ENCODE peak calls at places on chromosome 12, in eight cellular contexts. J, Z, G, K, N, R, P and B are unnamed samples.

GRCh38 chr12:7927470-7927869 is 8.5 kb downstream of the SLC2A3 start:
- DNase-seq in P (no peak), R (no peak), J (no peak), G (peak; percentile 13), N (no peak), Z (no peak), K (no peak), B (no peak)

GRCh38 chr12:26833692-26834168 is 736 bp upstream of the ITPR2 start:
- DNase-seq in R (no peak), G (peak; percentile 64), K (no peak), N (no peak), J (no peak), P (peak; percentile 81), Z (peak; percentile 75), B (peak; percentile 40)

GRCh38 chr12:2537868-2538541 is 256.8 kb upstream of the FKBP4 start:
- DNase-seq in N (no peak), K (no peak), G (no peak), P (no peak), Z (no peak), J (no peak), R (no peak), B (no peak)

GRCh38 chr12:44500423-44500822 is 375.7 kb downstream of the NELL2 start:
- DNase-seq in J (no peak), N (no peak), R (no peak), G (no peak), K (no peak), P (no peak), Z (no peak), B (no peak)

GRCh38 chr12:108839890-108840230 is 17.5 kb downstream of the SSH1 start:
- DNase-seq in J (peak; percentile 30), G (no peak), R (no peak), K (no peak), P (no peak), Z (peak; percentile 58), N (no peak), B (no peak)

GRCh38 chr12:32502693-32503510 is 103.5 kb downstream of the FGD4 start:
- DNase-seq in R (no peak), N (no peak), G (no peak), J (no peak), K (no peak), Z (no peak), P (no peak), B (no peak)

GRCh38 chr12:130132831-130133635 is 29.2 kb upstream of the FZD10 start:
- DNase-seq in G (no peak), Z (no peak), K (no peak), J (no peak), R (no peak), N (no peak), P (no peak), B (no peak)

GRCh38 chr12:131375261-131375971 is 335.5 kb upstream of the SFSWAP start:
- DNase-seq in J (no peak), N (no peak), K (no peak), R (no peak), G (no peak), P (peak; percentile 70), Z (no peak), B (no peak)

GRCh38 chr12:27109339-27110023 is 27.1 kb upstream of the C12orf71 start:
- DNase-seq in J (no peak), K (no peak), P (no peak), R (no peak), Z (no peak), G (no peak), N (no peak), B (no peak)

GRCh38 chr12:42315108-42315507 is 10.8 kb downstream of the ZCRB1 start:
- DNase-seq in N (no peak), J (no peak), Z (no peak), G (no peak), K (no peak), P (no peak), R (no peak), B (no peak)

GRCh38 chr12:28909291-28909690 is 239.8 kb upstream of the FAR2 start:
- DNase-seq in Z (no peak), G (no peak), P (no peak), J (no peak), N (no peak), K (no peak), R (no peak), B (no peak)

GRCh38 chr12:25971675-25972035 is 13.2 kb downstream of the RASSF8 start:
- DNase-seq in R (no peak), N (no peak), K (no peak), G (no peak), J (no peak), Z (no peak), P (no peak), B (no peak)

GRCh38 chr12:91986084-91986483 is 159.6 kb downstream of the BTG1 start:
- DNase-seq in J (no peak), Z (no peak), K (no peak), N (no peak), G (no peak), R (no peak), P (no peak), B (peak; percentile 17)

GRCh38 chr12:92132282-92132681 is 13.4 kb downstream of the BTG1 start:
- DNase-seq in N (no peak), K (no peak), P (no peak), Z (no peak), R (no peak), J (no peak), G (no peak), B (no peak)